ENCODE peak calls at places on chromosome 7, in ten cellular contexts. One of them, this sample, is unnamed.

GRCh38 chr7:80087051-80087767 is 47.4 kb upstream of the GNAI1 start:
- DNase-seq in stomach: no peak
- DNase-seq in uterus: no peak
- DNase-seq in prostate gland: no peak
- DNase-seq in right lobe of liver: no peak
- DNase-seq in heart left ventricle: no peak
- DNase-seq in adrenal gland: no peak
- DNase-seq in H1: no peak
- DNase-seq in NB4: no peak
- DNase-seq in A549: no peak
- DNase-seq in this sample: no peak

GRCh38 chr7:102933763-102934162 is 21.0 kb downstream of the LRRC17 start:
- DNase-seq in A549: no peak
- DNase-seq in adrenal gland: peak
- DNase-seq in prostate gland: peak
- DNase-seq in heart left ventricle: peak
- DNase-seq in H1: peak
- DNase-seq in stomach: peak
- DNase-seq in right lobe of liver: no peak
- DNase-seq in NB4: no peak
- DNase-seq in uterus: peak
- DNase-seq in this sample: peak

GRCh38 chr7:46745700-46746090 is 824.6 kb upstream of the IGFBP3 start:
- DNase-seq in H1: no peak
- DNase-seq in NB4: no peak
- DNase-seq in prostate gland: no peak
- DNase-seq in right lobe of liver: no peak
- DNase-seq in uterus: no peak
- DNase-seq in adrenal gland: no peak
- DNase-seq in A549: no peak
- DNase-seq in stomach: no peak
- DNase-seq in heart left ventricle: no peak
- DNase-seq in this sample: no peak

GRCh38 chr7:104643587-104644217 is 315.3 kb downstream of the LHFPL3 start:
- DNase-seq in NB4: peak
- DNase-seq in stomach: no peak
- DNase-seq in H1: peak
- DNase-seq in uterus: no peak
- DNase-seq in heart left ventricle: no peak
- DNase-seq in adrenal gland: no peak
- DNase-seq in right lobe of liver: no peak
- DNase-seq in prostate gland: no peak
- DNase-seq in A549: peak
- DNase-seq in this sample: no peak

GRCh38 chr7:22255342-22255741 is 101.6 kb downstream of the RAPGEF5 start:
- DNase-seq in prostate gland: no peak
- DNase-seq in stomach: no peak
- DNase-seq in right lobe of liver: no peak
- DNase-seq in H1: no peak
- DNase-seq in heart left ventricle: no peak
- DNase-seq in adrenal gland: no peak
- DNase-seq in A549: no peak
- DNase-seq in NB4: no peak
- DNase-seq in uterus: no peak
- DNase-seq in this sample: no peak

GRCh38 chr7:77538186-77538907 is 1.3 kb downstream of the PTPN12 start:
- DNase-seq in stomach: peak
- DNase-seq in H1: peak
- DNase-seq in A549: peak
- DNase-seq in NB4: peak
- DNase-seq in adrenal gland: peak
- DNase-seq in heart left ventricle: peak
- DNase-seq in right lobe of liver: peak
- DNase-seq in prostate gland: peak
- DNase-seq in uterus: peak
- DNase-seq in this sample: peak

GRCh38 chr7:25831901-25832411 is 320.0 kb upstream of the NFE2L3 start:
- DNase-seq in right lobe of liver: no peak
- DNase-seq in stomach: no peak
- DNase-seq in A549: no peak
- DNase-seq in uterus: no peak
- DNase-seq in prostate gland: no peak
- DNase-seq in adrenal gland: no peak
- DNase-seq in NB4: no peak
- DNase-seq in heart left ventricle: no peak
- DNase-seq in H1: no peak
- DNase-seq in this sample: no peak

GRCh38 chr7:124887247-124887646 is 42.4 kb downstream of the POT1 start:
- DNase-seq in uterus: no peak
- DNase-seq in stomach: no peak
- DNase-seq in prostate gland: no peak
- DNase-seq in NB4: no peak
- DNase-seq in A549: no peak
- DNase-seq in right lobe of liver: no peak
- DNase-seq in heart left ventricle: no peak
- DNase-seq in H1: no peak
- DNase-seq in adrenal gland: no peak
- DNase-seq in this sample: no peak

GRCh38 chr7:149884016-149884415 is 10.2 kb downstream of the ATP6V0E2 start:
- DNase-seq in H1: no peak
- DNase-seq in uterus: peak
- DNase-seq in adrenal gland: peak
- DNase-seq in right lobe of liver: peak
- DNase-seq in prostate gland: peak
- DNase-seq in heart left ventricle: peak
- DNase-seq in stomach: peak
- DNase-seq in NB4: peak
- DNase-seq in A549: no peak
- DNase-seq in this sample: no peak

GRCh38 chr7:38682602-38683001 is 51.4 kb upstream of the AMPH start:
- DNase-seq in H1: no peak
- DNase-seq in uterus: no peak
- DNase-seq in heart left ventricle: no peak
- DNase-seq in NB4: no peak
- DNase-seq in adrenal gland: no peak
- DNase-seq in A549: no peak
- DNase-seq in right lobe of liver: no peak
- DNase-seq in stomach: no peak
- DNase-seq in prostate gland: no peak
- DNase-seq in this sample: no peak

GRCh38 chr7:69373171-69374035 is 224.9 kb upstream of the AUTS2 start:
- DNase-seq in uterus: peak
- DNase-seq in NB4: peak
- DNase-seq in stomach: no peak
- DNase-seq in H1: no peak
- DNase-seq in heart left ventricle: no peak
- DNase-seq in adrenal gland: no peak
- DNase-seq in right lobe of liver: no peak
- DNase-seq in A549: no peak
- DNase-seq in prostate gland: no peak
- DNase-seq in this sample: no peak

GRCh38 chr7:4880218-4880617 is 3.3 kb downstream of the RADIL start:
- DNase-seq in heart left ventricle: no peak
- DNase-seq in A549: no peak
- DNase-seq in uterus: no peak
- DNase-seq in adrenal gland: no peak
- DNase-seq in NB4: no peak
- DNase-seq in stomach: no peak
- DNase-seq in prostate gland: no peak
- DNase-seq in H1: no peak
- DNase-seq in right lobe of liver: no peak
- DNase-seq in this sample: no peak

DNA sequence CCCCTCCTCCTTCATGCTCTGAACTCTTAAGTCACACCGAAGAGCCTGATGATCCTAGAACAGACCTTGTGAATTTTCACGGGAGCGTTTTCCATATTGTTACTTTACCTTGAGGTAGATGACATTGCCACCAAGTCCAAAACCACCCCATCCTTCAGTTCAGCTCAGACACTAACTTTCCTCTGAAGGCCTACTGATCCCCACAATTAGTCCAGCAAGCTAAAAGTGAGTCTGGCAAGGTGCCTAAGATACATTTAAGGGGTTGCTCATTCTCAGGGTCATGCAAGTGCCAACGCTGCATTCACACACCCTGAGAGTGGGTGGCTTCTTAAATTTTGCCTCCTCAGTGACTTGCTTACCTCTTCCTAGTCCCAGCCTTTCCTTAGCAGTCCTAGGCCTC is 6.5 kb upstream of the NRF1 start:
- DNase-seq in heart left ventricle: no peak
- DNase-seq in right lobe of liver: no peak
- DNase-seq in stomach: no peak
- DNase-seq in adrenal gland: no peak
- DNase-seq in H1: no peak
- DNase-seq in uterus: no peak
- DNase-seq in prostate gland: no peak
- DNase-seq in NB4: no peak
- DNase-seq in A549: no peak
- DNase-seq in this sample: no peak
- TF ChIP-seq POLR2A in heart left ventricle: no peak
- TF ChIP-seq POLR2A in right lobe of liver: no peak
- TF ChIP-seq POLR2A in stomach: no peak
- TF ChIP-seq POLR2A in adrenal gland: no peak
- TF ChIP-seq POLR2A in H1: no peak
- TF ChIP-seq POLR2A in uterus: no peak
- TF ChIP-seq POLR2A in prostate gland: no peak
- TF ChIP-seq POLR2A in NB4: peak
- TF ChIP-seq POLR2A in A549: no peak
- TF ChIP-seq POLR2A in this sample: no peak

DNA sequence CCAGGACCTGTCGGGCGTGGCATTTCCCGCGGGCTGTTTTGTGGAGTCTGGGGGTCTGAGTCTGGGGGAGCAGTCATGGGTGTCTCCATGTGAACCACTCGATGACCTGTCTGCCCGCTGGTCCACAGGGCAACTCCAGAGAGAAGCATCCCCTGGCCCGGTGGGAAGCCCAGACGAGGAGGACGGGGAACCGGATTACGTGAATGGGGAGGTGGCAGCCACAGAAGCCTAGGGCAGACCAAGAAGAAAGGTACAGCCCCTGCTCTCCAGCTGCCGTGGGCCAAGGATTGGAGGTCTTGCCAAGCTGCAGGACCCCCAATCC is 14.7 kb downstream of the LAT2 start:
- DNase-seq in heart left ventricle: no peak
- DNase-seq in right lobe of liver: no peak
- DNase-seq in stomach: no peak
- DNase-seq in adrenal gland: no peak
- DNase-seq in A549: no peak
- DNase-seq in H1: no peak
- DNase-seq in uterus: no peak
- DNase-seq in prostate gland: no peak
- DNase-seq in NB4: no peak
- DNase-seq in this sample: no peak
- TF ChIP-seq POLR2A in heart left ventricle: no peak
- TF ChIP-seq POLR2A in right lobe of liver: no peak
- TF ChIP-seq POLR2A in stomach: no peak
- TF ChIP-seq POLR2A in adrenal gland: no peak
- TF ChIP-seq POLR2A in A549: no peak
- TF ChIP-seq POLR2A in H1: no peak
- TF ChIP-seq POLR2A in uterus: no peak
- TF ChIP-seq POLR2A in prostate gland: no peak
- TF ChIP-seq POLR2A in NB4: no peak
- TF ChIP-seq POLR2A in this sample: no peak

DNA sequence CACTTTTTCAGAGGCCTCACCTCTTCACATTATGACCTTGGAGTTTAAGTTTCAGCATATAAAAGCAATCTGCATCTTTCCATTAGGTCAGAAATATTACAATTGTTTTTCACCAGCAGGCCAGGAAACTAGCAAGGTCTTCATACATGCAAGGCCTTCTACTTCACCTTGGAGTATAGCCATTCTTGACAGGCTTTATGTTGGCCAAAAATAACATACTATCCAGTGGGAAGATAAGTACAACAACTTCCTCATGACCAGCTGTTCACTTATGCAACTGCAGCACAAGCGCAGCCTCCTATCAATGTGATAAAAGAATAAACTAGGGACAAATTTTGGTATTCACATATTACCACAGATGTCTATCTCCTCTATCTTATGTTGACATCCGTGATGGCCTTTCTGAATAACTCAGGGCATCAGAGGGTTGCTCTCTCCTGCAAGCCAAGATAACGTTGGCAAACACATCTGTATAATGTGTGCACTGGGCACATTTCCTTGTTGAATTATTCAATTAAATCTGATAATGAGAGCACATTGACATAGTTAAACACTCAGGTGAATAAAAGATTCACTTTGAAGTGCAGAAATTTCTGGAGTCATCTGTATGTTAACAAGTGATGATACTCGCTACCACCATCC is 239.8 kb downstream of the FZD1 start:
- DNase-seq in right lobe of liver: no peak
- DNase-seq in NB4: no peak
- DNase-seq in heart left ventricle: no peak
- DNase-seq in adrenal gland: no peak
- DNase-seq in A549: no peak
- DNase-seq in uterus: no peak
- DNase-seq in stomach: no peak
- DNase-seq in H1: no peak
- DNase-seq in prostate gland: no peak
- DNase-seq in this sample: no peak
- TF ChIP-seq POLR2A in right lobe of liver: no peak
- TF ChIP-seq POLR2A in NB4: no peak
- TF ChIP-seq POLR2A in heart left ventricle: no peak
- TF ChIP-seq POLR2A in adrenal gland: no peak
- TF ChIP-seq POLR2A in A549: no peak
- TF ChIP-seq POLR2A in uterus: no peak
- TF ChIP-seq POLR2A in stomach: no peak
- TF ChIP-seq POLR2A in H1: no peak
- TF ChIP-seq POLR2A in prostate gland: no peak
- TF ChIP-seq POLR2A in this sample: no peak

GRCh38 chr7:2211259-2211575 is 21.5 kb downstream of the MAD1L1 start:
- DNase-seq in A549: no peak
- DNase-seq in stomach: no peak
- DNase-seq in prostate gland: no peak
- DNase-seq in heart left ventricle: no peak
- DNase-seq in right lobe of liver: no peak
- DNase-seq in H1: no peak
- DNase-seq in NB4: no peak
- DNase-seq in adrenal gland: no peak
- DNase-seq in uterus: no peak
- DNase-seq in this sample: no peak

GRCh38 chr7:2209961-2210323 is 22.8 kb downstream of the MAD1L1 start:
- DNase-seq in A549: no peak
- DNase-seq in adrenal gland: no peak
- DNase-seq in heart left ventricle: no peak
- DNase-seq in stomach: no peak
- DNase-seq in right lobe of liver: no peak
- DNase-seq in prostate gland: no peak
- DNase-seq in NB4: no peak
- DNase-seq in H1: no peak
- DNase-seq in uterus: no peak
- DNase-seq in this sample: no peak

GRCh38 chr7:2210551-2211258 is 22.0 kb downstream of the MAD1L1 start:
- DNase-seq in uterus: no peak
- DNase-seq in A549: no peak
- DNase-seq in right lobe of liver: no peak
- DNase-seq in prostate gland: no peak
- DNase-seq in heart left ventricle: no peak
- DNase-seq in adrenal gland: no peak
- DNase-seq in H1: no peak
- DNase-seq in NB4: no peak
- DNase-seq in stomach: no peak
- DNase-seq in this sample: no peak

GRCh38 chr7:2209146-2209960 is 23.4 kb downstream of the MAD1L1 start:
- DNase-seq in adrenal gland: peak
- DNase-seq in prostate gland: peak
- DNase-seq in stomach: peak
- DNase-seq in H1: peak
- DNase-seq in heart left ventricle: peak
- DNase-seq in right lobe of liver: peak
- DNase-seq in NB4: peak
- DNase-seq in uterus: peak
- DNase-seq in A549: peak
- DNase-seq in this sample: peak

GRCh38 chr7:2208712-2209111 is 24.0 kb downstream of the MAD1L1 start:
- DNase-seq in uterus: no peak
- DNase-seq in adrenal gland: no peak
- DNase-seq in stomach: no peak
- DNase-seq in NB4: no peak
- DNase-seq in heart left ventricle: no peak
- DNase-seq in H1: no peak
- DNase-seq in right lobe of liver: no peak
- DNase-seq in prostate gland: no peak
- DNase-seq in A549: no peak
- DNase-seq in this sample: no peak
- TF ChIP-seq POLR2A in uterus: no peak
- TF ChIP-seq POLR2A in adrenal gland: no peak
- TF ChIP-seq POLR2A in stomach: no peak
- TF ChIP-seq POLR2A in NB4: no peak
- TF ChIP-seq POLR2A in heart left ventricle: no peak
- TF ChIP-seq POLR2A in H1: no peak
- TF ChIP-seq POLR2A in right lobe of liver: no peak
- TF ChIP-seq POLR2A in prostate gland: no peak
- TF ChIP-seq POLR2A in A549: no peak
- TF ChIP-seq POLR2A in this sample: no peak